ENCODE peak calls at places on chromosomes 5 and 9, in ten cellular contexts. One of them, this sample, is unnamed.

GRCh38 chr9:124502711-124503702 is 4.2 kb downstream of the NR5A1 start:
- DNase-seq in body of pancreas: no peak
- DNase-seq in cardiac muscle cell: no peak
- DNase-seq in MM.1S: no peak
- DNase-seq in pancreas: peak; percentile 59
- DNase-seq in left ventricle myocardium inferior: peak; percentile 6
- DNase-seq in neural progenitor cell: peak; percentile 64
- DNase-seq in transverse colon: no peak
- DNase-seq in stomach: no peak
- DNase-seq in psoas muscle: no peak
- DNase-seq in this sample: no peak

GRCh38 chr9:104808030-104808614 is 44.2 kb downstream of the NIPSNAP3B start:
- DNase-seq in pancreas: no peak
- DNase-seq in psoas muscle: peak; percentile 22
- DNase-seq in body of pancreas: peak; percentile 68
- DNase-seq in stomach: peak; percentile 30
- DNase-seq in left ventricle myocardium inferior: no peak
- DNase-seq in neural progenitor cell: peak; percentile 40
- DNase-seq in transverse colon: no peak
- DNase-seq in MM.1S: no peak
- DNase-seq in cardiac muscle cell: no peak
- DNase-seq in this sample: no peak

GRCh38 chr5:2207966-2208544 is 325.3 kb upstream of the IRX4 start:
- DNase-seq in left ventricle myocardium inferior: no peak
- DNase-seq in neural progenitor cell: peak; percentile 87
- DNase-seq in pancreas: peak; percentile 45
- DNase-seq in body of pancreas: peak; percentile 45
- DNase-seq in MM.1S: peak; percentile 21
- DNase-seq in cardiac muscle cell: peak; percentile 74
- DNase-seq in stomach: no peak
- DNase-seq in psoas muscle: no peak
- DNase-seq in transverse colon: no peak
- DNase-seq in this sample: peak; percentile 29

GRCh38 chr5:73204733-73205132 is 31.7 kb downstream of the TMEM174 start:
- DNase-seq in cardiac muscle cell: no peak
- DNase-seq in MM.1S: no peak
- DNase-seq in body of pancreas: no peak
- DNase-seq in psoas muscle: no peak
- DNase-seq in pancreas: no peak
- DNase-seq in neural progenitor cell: no peak
- DNase-seq in transverse colon: no peak
- DNase-seq in left ventricle myocardium inferior: no peak
- DNase-seq in stomach: no peak
- DNase-seq in this sample: no peak

GRCh38 chr9:71783120-71783523 is 14.8 kb upstream of the CEMIP2 start:
- DNase-seq in psoas muscle: no peak
- DNase-seq in left ventricle myocardium inferior: no peak
- DNase-seq in transverse colon: peak; percentile 69
- DNase-seq in body of pancreas: peak; percentile 29
- DNase-seq in pancreas: no peak
- DNase-seq in stomach: peak; percentile 46
- DNase-seq in neural progenitor cell: no peak
- DNase-seq in cardiac muscle cell: no peak
- DNase-seq in MM.1S: no peak
- DNase-seq in this sample: no peak

GRCh38 chr9:69933445-69933844 is 110.2 kb upstream of the MAMDC2 start:
- DNase-seq in left ventricle myocardium inferior: no peak
- DNase-seq in pancreas: no peak
- DNase-seq in transverse colon: no peak
- DNase-seq in body of pancreas: no peak
- DNase-seq in cardiac muscle cell: no peak
- DNase-seq in psoas muscle: no peak
- DNase-seq in MM.1S: no peak
- DNase-seq in stomach: no peak
- DNase-seq in neural progenitor cell: no peak
- DNase-seq in this sample: no peak

GRCh38 chr5:146340260-146341081 is 1.8 kb downstream of the POU4F3 start:
- DNase-seq in neural progenitor cell: peak; percentile 92
- DNase-seq in left ventricle myocardium inferior: peak; percentile 60
- DNase-seq in pancreas: peak; percentile 77
- DNase-seq in cardiac muscle cell: peak; percentile 89
- DNase-seq in stomach: peak; percentile 52
- DNase-seq in MM.1S: no peak
- DNase-seq in body of pancreas: peak; percentile 74
- DNase-seq in psoas muscle: peak; percentile 55
- DNase-seq in transverse colon: no peak
- DNase-seq in this sample: peak; percentile 55

GRCh38 chr5:138303365-138303764 is 28.2 kb downstream of the CDC25C start:
- DNase-seq in body of pancreas: no peak
- DNase-seq in pancreas: no peak
- DNase-seq in stomach: no peak
- DNase-seq in neural progenitor cell: no peak
- DNase-seq in left ventricle myocardium inferior: no peak
- DNase-seq in transverse colon: no peak
- DNase-seq in cardiac muscle cell: no peak
- DNase-seq in psoas muscle: no peak
- DNase-seq in MM.1S: no peak
- DNase-seq in this sample: no peak

GRCh38 chr5:73150872-73151271 is 22.1 kb upstream of the TMEM174 start:
- DNase-seq in cardiac muscle cell: no peak
- DNase-seq in left ventricle myocardium inferior: no peak
- DNase-seq in body of pancreas: no peak
- DNase-seq in psoas muscle: no peak
- DNase-seq in transverse colon: peak; percentile 21
- DNase-seq in MM.1S: no peak
- DNase-seq in neural progenitor cell: no peak
- DNase-seq in pancreas: no peak
- DNase-seq in stomach: no peak
- DNase-seq in this sample: no peak

GRCh38 chr5:179907570-179908324 is at the start of gene TBC1D9B:
- DNase-seq in pancreas: peak; percentile 86
- DNase-seq in body of pancreas: peak; percentile 76
- DNase-seq in left ventricle myocardium inferior: peak; percentile 73
- DNase-seq in stomach: peak; percentile 69
- DNase-seq in transverse colon: peak; percentile 71
- DNase-seq in neural progenitor cell: peak; percentile 88
- DNase-seq in MM.1S: peak; percentile 71
- DNase-seq in psoas muscle: peak; percentile 78
- DNase-seq in cardiac muscle cell: peak; percentile 83
- DNase-seq in this sample: peak; percentile 67

GRCh38 chr9:111008148-111009075 is 29.9 kb downstream of the LPAR1 start:
- DNase-seq in cardiac muscle cell: no peak
- DNase-seq in neural progenitor cell: no peak
- DNase-seq in left ventricle myocardium inferior: no peak
- DNase-seq in MM.1S: no peak
- DNase-seq in pancreas: no peak
- DNase-seq in body of pancreas: no peak
- DNase-seq in stomach: no peak
- DNase-seq in transverse colon: no peak
- DNase-seq in psoas muscle: no peak
- DNase-seq in this sample: no peak

GRCh38 chr9:86282979-86283535 is 719 bp upstream of the ISCA1 start:
- DNase-seq in pancreas: no peak
- DNase-seq in body of pancreas: no peak
- DNase-seq in stomach: no peak
- DNase-seq in neural progenitor cell: no peak
- DNase-seq in cardiac muscle cell: no peak
- DNase-seq in psoas muscle: no peak
- DNase-seq in transverse colon: no peak
- DNase-seq in left ventricle myocardium inferior: no peak
- DNase-seq in MM.1S: no peak
- DNase-seq in this sample: no peak

GRCh38 chr5:59126665-59127354 is 543.9 kb downstream of the RAB3C start:
- DNase-seq in cardiac muscle cell: no peak
- DNase-seq in psoas muscle: no peak
- DNase-seq in MM.1S: no peak
- DNase-seq in pancreas: no peak
- DNase-seq in body of pancreas: no peak
- DNase-seq in neural progenitor cell: no peak
- DNase-seq in stomach: no peak
- DNase-seq in left ventricle myocardium inferior: no peak
- DNase-seq in transverse colon: no peak
- DNase-seq in this sample: no peak

GRCh38 chr5:154857534-154858250 is 735 bp upstream of the CNOT8 start:
- DNase-seq in left ventricle myocardium inferior: peak; percentile 95
- DNase-seq in neural progenitor cell: peak; percentile 98
- DNase-seq in stomach: peak; percentile 92
- DNase-seq in transverse colon: peak; percentile 92
- DNase-seq in psoas muscle: peak; percentile 96
- DNase-seq in body of pancreas: peak; percentile 97
- DNase-seq in pancreas: peak; percentile 97
- DNase-seq in MM.1S: peak; percentile 89
- DNase-seq in cardiac muscle cell: peak; percentile 96
- DNase-seq in this sample: peak; percentile 91
- TF ChIP-seq CTCF in left ventricle myocardium inferior: no peak
- TF ChIP-seq CTCF in neural progenitor cell: peak; percentile 27
- TF ChIP-seq CTCF in stomach: no peak
- TF ChIP-seq CTCF in transverse colon: no peak
- TF ChIP-seq CTCF in psoas muscle: peak; percentile 24
- TF ChIP-seq CTCF in body of pancreas: no peak
- TF ChIP-seq CTCF in pancreas: no peak
- TF ChIP-seq CTCF in MM.1S: peak; percentile 15
- TF ChIP-seq CTCF in cardiac muscle cell: peak; percentile 14
- TF ChIP-seq CTCF in this sample: no peak

GRCh38 chr5:134161712-134162395 is 14.9 kb downstream of the SKP1 start:
- DNase-seq in cardiac muscle cell: no peak
- DNase-seq in neural progenitor cell: no peak
- DNase-seq in body of pancreas: no peak
- DNase-seq in psoas muscle: no peak
- DNase-seq in transverse colon: no peak
- DNase-seq in MM.1S: no peak
- DNase-seq in left ventricle myocardium inferior: no peak
- DNase-seq in pancreas: no peak
- DNase-seq in stomach: peak; percentile 22
- DNase-seq in this sample: no peak

DNA sequence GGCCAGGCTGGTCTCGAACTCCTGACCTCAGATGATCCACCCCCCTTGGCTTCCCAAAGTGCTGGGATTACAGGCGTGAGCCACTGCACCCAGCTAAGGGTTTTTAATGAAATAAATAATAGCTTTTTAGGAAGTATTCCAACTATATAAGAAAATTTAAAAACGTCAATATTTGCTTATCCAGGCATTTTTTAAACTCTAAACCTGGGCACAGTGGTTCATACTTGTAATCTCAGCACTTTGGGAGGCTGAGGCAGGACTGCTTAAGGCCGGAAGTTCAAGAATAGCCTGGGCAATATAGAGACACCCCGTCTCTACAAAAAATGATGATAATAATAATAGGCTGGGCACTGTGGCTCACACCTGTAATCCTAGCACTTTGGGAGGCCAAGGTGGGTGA is 14.2 kb downstream of the SKP1 start:
- DNase-seq in psoas muscle: no peak
- DNase-seq in left ventricle myocardium inferior: no peak
- DNase-seq in MM.1S: no peak
- DNase-seq in body of pancreas: no peak
- DNase-seq in neural progenitor cell: no peak
- DNase-seq in cardiac muscle cell: no peak
- DNase-seq in transverse colon: no peak
- DNase-seq in stomach: no peak
- DNase-seq in pancreas: no peak
- DNase-seq in this sample: no peak
- H3K36me3 ChIP-seq in psoas muscle: peaks cover 2% of the 10 kb centered on the region
- H3K36me3 ChIP-seq in left ventricle myocardium inferior: peaks cover 95% of the 10 kb centered on the region
- H3K36me3 ChIP-seq in MM.1S: peaks cover 14% of the 10 kb centered on the region
- H3K36me3 ChIP-seq in body of pancreas: peaks cover 34% of the 10 kb centered on the region
- H3K36me3 ChIP-seq in neural progenitor cell: peaks cover 36% of the 10 kb centered on the region
- H3K36me3 ChIP-seq in cardiac muscle cell: peaks cover 73% of the 10 kb centered on the region
- H3K36me3 ChIP-seq in transverse colon: peaks cover 82% of the 10 kb centered on the region
- H3K36me3 ChIP-seq in stomach: peaks cover 97% of the 10 kb centered on the region
- H3K36me3 ChIP-seq in pancreas: peaks cover 66% of the 10 kb centered on the region
- H3K36me3 ChIP-seq in this sample: peaks cover 18% of the 10 kb centered on the region

DNA sequence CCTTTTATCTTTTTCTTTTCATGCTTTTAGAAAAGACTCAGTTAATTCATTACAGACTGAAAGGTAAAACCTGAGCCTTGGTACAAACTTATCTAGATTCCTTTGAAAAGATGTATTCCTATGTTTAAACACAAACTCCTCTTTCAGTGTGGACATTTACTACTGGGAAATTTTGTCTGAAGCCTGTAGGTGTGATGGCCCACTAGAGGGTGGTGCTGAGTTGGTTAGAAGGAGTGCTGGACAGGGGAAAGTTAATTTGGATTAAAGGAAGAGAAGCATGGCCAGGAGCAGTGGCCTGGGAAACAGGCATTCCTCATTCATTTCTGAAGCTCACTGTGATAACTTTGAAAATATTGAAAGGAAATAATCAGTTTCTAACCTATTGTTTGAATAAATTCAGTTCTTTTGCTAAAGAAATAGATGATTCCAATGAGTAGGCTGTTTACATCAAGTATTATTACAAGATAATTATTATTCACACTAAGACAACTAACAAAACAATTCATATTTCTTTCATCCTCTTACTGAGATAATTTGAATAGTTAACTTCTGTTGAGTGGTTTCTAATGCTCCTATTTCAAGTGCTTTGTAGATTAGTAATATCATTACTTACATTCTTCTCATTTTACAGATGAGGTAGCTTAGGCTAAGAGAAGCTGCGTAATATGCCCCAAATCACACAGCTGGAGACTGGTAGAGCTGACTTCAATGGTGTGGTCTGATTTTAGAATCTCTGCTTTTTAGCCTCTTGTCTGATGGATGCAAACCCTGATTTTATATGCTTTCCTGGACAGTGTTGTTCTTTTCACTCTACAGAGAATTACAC is 150.9 kb downstream of the ADGRV1 start:
- DNase-seq in left ventricle myocardium inferior: no peak
- DNase-seq in cardiac muscle cell: peak; percentile 60
- DNase-seq in transverse colon: peak; percentile 21
- DNase-seq in MM.1S: peak; percentile 16
- DNase-seq in body of pancreas: peak; percentile 50
- DNase-seq in psoas muscle: no peak
- DNase-seq in stomach: peak; percentile 30
- DNase-seq in neural progenitor cell: peak; percentile 74
- DNase-seq in pancreas: no peak
- DNase-seq in this sample: peak; percentile 32
- TF ChIP-seq CTCF in left ventricle myocardium inferior: peak; percentile 67
- TF ChIP-seq CTCF in cardiac muscle cell: peak; percentile 77
- TF ChIP-seq CTCF in transverse colon: peak; percentile 52
- TF ChIP-seq CTCF in MM.1S: peak; percentile 73
- TF ChIP-seq CTCF in body of pancreas: peak; percentile 28
- TF ChIP-seq CTCF in psoas muscle: peak; percentile 59
- TF ChIP-seq CTCF in stomach: no peak
- TF ChIP-seq CTCF in neural progenitor cell: peak; percentile 86
- TF ChIP-seq CTCF in pancreas: no peak
- TF ChIP-seq CTCF in this sample: peak; percentile 4

DNA sequence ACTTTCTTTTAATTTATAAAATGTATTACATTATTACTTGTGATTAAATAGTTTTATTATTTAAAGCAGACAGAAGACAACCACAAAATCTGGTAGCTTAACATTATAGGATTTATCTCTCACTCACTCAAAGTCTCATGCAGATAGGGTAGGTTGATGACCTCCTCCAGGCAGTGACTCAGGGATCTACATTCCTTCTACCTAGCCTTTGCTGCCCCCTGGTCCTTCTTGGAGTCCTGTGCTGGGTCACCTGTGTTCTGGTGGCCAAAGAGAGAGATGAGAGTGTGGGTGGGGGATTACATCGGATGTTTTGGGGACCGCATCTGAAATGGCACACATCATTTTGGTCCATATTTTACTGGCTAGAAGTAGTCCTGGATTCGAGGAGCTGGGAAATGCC is 95.7 kb upstream of the CTSL start:
- DNase-seq in neural progenitor cell: no peak
- DNase-seq in left ventricle myocardium inferior: no peak
- DNase-seq in MM.1S: no peak
- DNase-seq in pancreas: no peak
- DNase-seq in psoas muscle: no peak
- DNase-seq in stomach: no peak
- DNase-seq in cardiac muscle cell: no peak
- DNase-seq in body of pancreas: no peak
- DNase-seq in transverse colon: no peak
- DNase-seq in this sample: no peak
- H3K36me3 ChIP-seq in neural progenitor cell: no peaks in the 10 kb centered on the region
- H3K36me3 ChIP-seq in left ventricle myocardium inferior: no peaks in the 10 kb centered on the region
- H3K36me3 ChIP-seq in MM.1S: no peaks in the 10 kb centered on the region
- H3K36me3 ChIP-seq in pancreas: peaks cover 4% of the 10 kb centered on the region
- H3K36me3 ChIP-seq in psoas muscle: no peaks in the 10 kb centered on the region
- H3K36me3 ChIP-seq in stomach: peaks cover 17% of the 10 kb centered on the region
- H3K36me3 ChIP-seq in cardiac muscle cell: no peaks in the 10 kb centered on the region
- H3K36me3 ChIP-seq in body of pancreas: no peaks in the 10 kb centered on the region
- H3K36me3 ChIP-seq in transverse colon: no peaks in the 10 kb centered on the region
- H3K36me3 ChIP-seq in this sample: no peaks in the 10 kb centered on the region